ENCODE peak calls at places on chromosomes 2 and 18, in seven cellular contexts. R is sciatic nerve, E is body of pancreas, N is hepatocyte, S is heart right ventricle, D is HS-5, L is T-helper 2 cell. F is an unnamed sample.

GRCh38 chr18:56382541-56382940 is 255.9 kb downstream of the TXNL1 start:
- DNase-seq in R (no peak), E (no peak), N (no peak), S (peak; percentile 40), D (no peak), L (no peak), F (peak; percentile 25)

GRCh38 chr2:148789059-148789458 is 86.0 kb upstream of the KIF5C start:
- DNase-seq in R (no peak), E (no peak), N (no peak), S (no peak), D (no peak), L (no peak), F (no peak)

GRCh38 chr2:74530239-74531161 is 767 bp downstream of the HTRA2 start:
- DNase-seq in R (peak; percentile 74), E (peak; percentile 42), N (peak; percentile 48), S (no peak), D (no peak), L (no peak), F (no peak)

GRCh38 chr2:124566518-124566970 is 541.5 kb downstream of the CNTNAP5 start:
- DNase-seq in R (no peak), E (peak; percentile 18), N (no peak), S (no peak), D (no peak), L (no peak), F (no peak)

GRCh38 chr2:230714122-230714453 is 1.4 kb downstream of the CAB39 start:
- DNase-seq in R (no peak), E (no peak), N (peak; percentile 60), S (no peak), D (peak; percentile 76), L (no peak), F (peak; percentile 62)

GRCh38 chr2:189260361-189260761 is 80.8 kb upstream of the COL5A2 start:
- DNase-seq in R (no peak), E (no peak), N (no peak), S (no peak), D (no peak), L (no peak), F (no peak)

GRCh38 chr2:44668336-44668735 is 273.2 kb upstream of the SIX3 start:
- DNase-seq in R (no peak), E (no peak), N (no peak), S (no peak), D (no peak), L (no peak), F (no peak)

GRCh38 chr2:3594493-3595281 is at the start of gene COLEC11:
- DNase-seq in R (no peak), E (no peak), N (peak; percentile 62), S (peak; percentile 67), D (no peak), L (no peak), F (no peak)

GRCh38 chr2:29130295-29130694 is 15.1 kb downstream of the CLIP4 start:
- DNase-seq in R (no peak), E (peak; percentile 22), N (peak; percentile 45), S (no peak), D (no peak), L (no peak), F (peak; percentile 68)

GRCh38 chr2:190137561-190137960 is 75.0 kb upstream of the MSTN start:
- DNase-seq in R (no peak), E (no peak), N (no peak), S (no peak), D (no peak), L (no peak), F (no peak)

GRCh38 chr2:131572175-131572574 is 44.5 kb downstream of the CCDC74A start:
- DNase-seq in R (no peak), E (no peak), N (no peak), S (no peak), D (peak; percentile 16), L (no peak), F (no peak)

GRCh38 chr2:206801417-206801772 is 36.0 kb downstream of the FASTKD2 start:
- DNase-seq in R (no peak), E (no peak), N (no peak), S (no peak), D (no peak), L (no peak), F (no peak)

GRCh38 chr2:224104668-224105386 is 65.7 kb upstream of the SERPINE2 start:
- DNase-seq in R (no peak), E (no peak), N (no peak), S (no peak), D (no peak), L (no peak), F (no peak)

GRCh38 chr18:70337139-70337972 is 48.5 kb downstream of the SOCS6 start:
- DNase-seq in R (no peak), E (no peak), N (peak; percentile 74), S (peak; percentile 49), D (peak; percentile 53), L (no peak), F (peak; percentile 68)

GRCh38 chr18:49561127-49561376 is 805 bp upstream of the LIPG start:
- DNase-seq in R (no peak), E (no peak), N (no peak), S (no peak), D (no peak), L (no peak), F (no peak)

GRCh38 chr2:136112949-136113766 is 4.8 kb downstream of the CXCR4 start:
- DNase-seq in R (no peak), E (no peak), N (no peak), S (no peak), D (no peak), L (no peak), F (no peak)

GRCh38 chr18:79495591-79496071 is 99.9 kb downstream of the NFATC1 start:
- DNase-seq in R (peak; percentile 45), E (no peak), N (no peak), S (no peak), D (no peak), L (no peak), F (no peak)

GRCh38 chr2:36405183-36405582 is 49.6 kb downstream of the CRIM1 start:
- DNase-seq in R (no peak), E (no peak), N (no peak), S (no peak), D (no peak), L (no peak), F (no peak)

GRCh38 chr2:95359035-95359434 is 43.5 kb upstream of the FAHD2A start:
- DNase-seq in R (peak; percentile 1), E (no peak), N (no peak), S (no peak), D (peak; percentile 42), L (no peak), F (peak; percentile 77)

GRCh38 chr2:227106845-227107759 is 56.9 kb downstream of the COL4A4 start:
- DNase-seq in R (peak; percentile 62), E (peak; percentile 72), N (peak; percentile 78), S (no peak), D (peak; percentile 67), L (no peak), F (peak; percentile 5)

GRCh38 chr2:120275617-120276400 is 23.2 kb downstream of the RALB start:
- DNase-seq in R (no peak), E (peak; percentile 45), N (no peak), S (no peak), D (no peak), L (no peak), F (peak; percentile 14)

GRCh38 chr2:227684258-227684657 is 17.7 kb downstream of the SCYGR5 start:
- DNase-seq in R (no peak), E (no peak), N (no peak), S (no peak), D (no peak), L (no peak), F (no peak)

GRCh38 chr18:9506046-9506792 is 30.9 kb downstream of the RALBP1 start:
- DNase-seq in R (no peak), E (peak; percentile 26), N (no peak), S (peak; percentile 14), D (no peak), L (no peak), F (peak; percentile 6)

GRCh38 chr2:180191352-180192124 is 184.4 kb upstream of the CWC22 start:
- DNase-seq in R (no peak), E (no peak), N (no peak), S (no peak), D (no peak), L (no peak), F (no peak)

GRCh38 chr2:601387-601698 is 75.9 kb downstream of the TMEM18 start:
- DNase-seq in R (no peak), E (no peak), N (no peak), S (no peak), D (no peak), L (no peak), F (no peak)

GRCh38 chr18:66640431-66640830 is 36.5 kb upstream of the CDH19 start:
- DNase-seq in R (no peak), E (no peak), N (no peak), S (peak; percentile 52), D (no peak), L (no peak), F (peak; percentile 36)

GRCh38 chr2:161233858-161234431 is 73.7 kb downstream of the TANK start:
- DNase-seq in R (no peak), E (no peak), N (no peak), S (no peak), D (no peak), L (no peak), F (no peak)

GRCh38 chr2:227853204-227853629 is 18.2 kb upstream of the DAW1 start:
- DNase-seq in R (no peak), E (peak; percentile 19), N (peak; percentile 33), S (no peak), D (no peak), L (no peak), F (peak; percentile 86)

GRCh38 chr2:83531211-83531610 is 927.9 kb downstream of the SUCLG1 start:
- DNase-seq in R (no peak), E (no peak), N (no peak), S (no peak), D (no peak), L (no peak), F (no peak)

GRCh38 chr2:64318476-64318748 is 135.6 kb upstream of the LGALSL start:
- DNase-seq in R (no peak), E (no peak), N (no peak), S (no peak), D (no peak), L (no peak), F (no peak)

F was measured in NCI-H226.